ENCODE peak calls at places on chromosome 3, in nine cellular contexts. T is keratinocyte, D is SJSA1, I is upper lobe of right lung, L is Peyer's patch, Z is ovary, M is mesenchymal stem cell, Y is breast epithelium, E is mammary epithelial cell. R is an unnamed sample.

GRCh38 chr3:54836876-54837275 is 91.0 kb downstream of the LRTM1 start:
- DNase-seq in T (no peak), D (no peak), I (no peak), L (no peak), Z (no peak), M (peak; percentile 53), Y (no peak), E (no peak), R (no peak)

GRCh38 chr3:82133070-82133606 is 371.7 kb upstream of the GBE1 start:
- DNase-seq in T (peak; percentile 21), D (peak; percentile 4), I (no peak), L (no peak), Z (peak; percentile 71), M (peak; percentile 58), Y (peak; percentile 28), E (peak; percentile 24), R (peak; percentile 24)

GRCh38 chr3:8962226-8962861 is 928 bp downstream of the RAD18 start:
- DNase-seq in T (no peak), D (peak; percentile 18), I (no peak), L (no peak), Z (no peak), M (peak; percentile 47), Y (no peak), E (peak; percentile 9), R (no peak)

GRCh38 chr3:195187609-195188529 is 83.1 kb downstream of the XXYLT1 start:
- DNase-seq in T (peak; percentile 25), D (no peak), I (no peak), L (no peak), Z (no peak), M (peak; percentile 83), Y (peak; percentile 37), E (peak; percentile 77), R (no peak)

GRCh38 chr3:64294771-64295170 is 69.5 kb upstream of the PRICKLE2 start:
- DNase-seq in T (no peak), D (no peak), I (no peak), L (no peak), Z (no peak), M (no peak), Y (no peak), E (no peak), R (no peak)

GRCh38 chr3:12242772-12243171 is 46.1 kb upstream of the PPARG start:
- DNase-seq in T (no peak), D (no peak), I (no peak), L (no peak), Z (no peak), M (no peak), Y (no peak), E (no peak), R (no peak)

GRCh38 chr3:196138927-196139680 is 57.2 kb upstream of the TFRC start:
- DNase-seq in T (peak; percentile 26), D (no peak), I (no peak), L (no peak), Z (no peak), M (no peak), Y (peak; percentile 57), E (peak; percentile 66), R (peak; percentile 55)

GRCh38 chr3:73379465-73379864 is 245.3 kb downstream of the PDZRN3 start:
- DNase-seq in T (no peak), D (no peak), I (no peak), L (no peak), Z (no peak), M (no peak), Y (no peak), E (no peak), R (no peak)

GRCh38 chr3:169085827-169086226 is 577.7 kb downstream of the MECOM start:
- DNase-seq in T (peak; percentile 42), D (peak; percentile 73), I (no peak), L (no peak), Z (no peak), M (peak; percentile 90), Y (no peak), E (peak; percentile 89), R (peak; percentile 84)

GRCh38 chr3:184697845-184698244 is 14.0 kb downstream of the MAGEF1 start:
- DNase-seq in T (no peak), D (no peak), I (no peak), L (no peak), Z (no peak), M (no peak), Y (no peak), E (no peak), R (no peak)

GRCh38 chr3:170752571-170753155 is 117.3 kb downstream of the RPL22L1 start:
- DNase-seq in T (no peak), D (no peak), I (no peak), L (no peak), Z (no peak), M (peak; percentile 25), Y (no peak), E (peak; percentile 40), R (no peak)

GRCh38 chr3:124395165-124395564 is 335.1 kb upstream of the UMPS start:
- DNase-seq in T (no peak), D (no peak), I (no peak), L (no peak), Z (no peak), M (no peak), Y (no peak), E (no peak), R (no peak)

GRCh38 chr3:64058592-64058991 is 35.3 kb upstream of the PSMD6 start:
- DNase-seq in T (no peak), D (no peak), I (no peak), L (no peak), Z (no peak), M (no peak), Y (no peak), E (no peak), R (no peak)

GRCh38 chr3:177300039-177300833 is 103.0 kb upstream of the TBL1XR1 start:
- DNase-seq in T (no peak), D (no peak), I (no peak), L (peak; percentile 78), Z (no peak), M (no peak), Y (no peak), E (no peak), R (peak; percentile 4)

GRCh38 chr3:39540162-39540921 is 72.9 kb downstream of the MOBP start:
- DNase-seq in T (no peak), D (no peak), I (no peak), L (no peak), Z (no peak), M (no peak), Y (no peak), E (peak; percentile 56), R (no peak)

GRCh38 chr3:21054064-21054463 is 696.9 kb downstream of the ZNF385D start:
- DNase-seq in T (no peak), D (no peak), I (no peak), L (no peak), Z (no peak), M (no peak), Y (no peak), E (no peak), R (no peak)

GRCh38 chr3:21055015-21055414 is 696.0 kb downstream of the ZNF385D start:
- DNase-seq in T (no peak), D (no peak), I (no peak), L (no peak), Z (no peak), M (no peak), Y (no peak), E (no peak), R (no peak)

DNA sequence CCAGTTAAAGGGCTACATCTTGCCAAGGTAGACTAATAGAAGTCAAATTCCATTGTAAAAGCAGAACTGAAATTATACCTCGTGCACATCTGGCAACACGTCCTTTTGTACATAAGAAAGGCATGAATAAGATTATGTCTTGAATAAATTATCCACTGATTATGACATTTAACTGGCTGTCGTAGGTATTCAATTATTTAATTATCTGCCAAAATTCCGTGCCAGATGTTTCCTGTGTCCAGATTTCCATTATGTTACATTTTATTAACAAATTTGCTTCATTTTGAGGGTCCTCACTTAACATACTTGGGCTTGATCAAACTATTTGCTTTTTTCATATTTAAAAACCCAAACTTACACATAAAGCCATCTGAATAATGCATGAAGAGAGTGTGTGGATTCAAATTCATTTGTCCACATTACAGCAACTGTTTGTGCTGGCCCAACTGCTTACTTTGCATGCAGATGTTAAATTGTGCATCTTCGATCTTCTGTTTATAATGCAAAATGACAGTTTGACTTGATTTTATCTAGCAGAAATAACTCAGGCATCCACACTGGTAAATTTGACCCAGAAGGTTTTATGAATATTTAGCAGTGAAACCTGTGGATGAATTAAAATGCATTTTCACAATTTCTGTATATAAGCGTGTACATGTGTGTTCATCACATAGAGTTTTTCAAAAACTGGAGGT is 701.5 kb downstream of the ZNF385D start:
- DNase-seq in T (no peak), D (no peak), I (no peak), L (no peak), Z (no peak), M (no peak), Y (no peak), E (no peak), R (no peak)
- H3K9me3 ChIP-seq in T (no peaks in the 10 kb centered on the region), D (no peaks in the 10 kb centered on the region), I (no peaks in the 10 kb centered on the region), L (no peaks in the 10 kb centered on the region), Z (no peaks in the 10 kb centered on the region), M (no peaks in the 10 kb centered on the region), Y (no peaks in the 10 kb centered on the region), E (no peaks in the 10 kb centered on the region), R (no peaks in the 10 kb centered on the region)

GRCh38 chr3:198093082-198093679 is 133.2 kb downstream of the LMLN start:
- DNase-seq in T (no peak), D (no peak), I (no peak), L (no peak), Z (no peak), M (no peak), Y (no peak), E (no peak), R (no peak)
- H3K9me3 ChIP-seq in T (no peaks in the 10 kb centered on the region), D (no peaks in the 10 kb centered on the region), I (no peaks in the 10 kb centered on the region), L (no peaks in the 10 kb centered on the region), Z (no peaks in the 10 kb centered on the region), M (no peaks in the 10 kb centered on the region), Y (no peaks in the 10 kb centered on the region), E (no peaks in the 10 kb centered on the region), R (no peaks in the 10 kb centered on the region)

GRCh38 chr3:98402507-98402906 is 12.0 kb downstream of the OR5K3 start:
- DNase-seq in T (no peak), D (no peak), I (no peak), L (no peak), Z (no peak), M (no peak), Y (no peak), E (no peak), R (no peak)

GRCh38 chr3:98398513-98398912 is 8.0 kb downstream of the OR5K3 start:
- DNase-seq in T (no peak), D (no peak), I (no peak), L (no peak), Z (no peak), M (no peak), Y (no peak), E (no peak), R (no peak)

GRCh38 chr3:98406034-98406433 is 15.6 kb downstream of the OR5K3 start:
- DNase-seq in T (no peak), D (no peak), I (no peak), L (no peak), Z (no peak), M (no peak), Y (no peak), E (no peak), R (no peak)

GRCh38 chr3:98404010-98404409 is 13.5 kb downstream of the OR5K3 start:
- DNase-seq in T (no peak), D (no peak), I (no peak), L (no peak), Z (no peak), M (no peak), Y (no peak), E (no peak), R (no peak)
- H3K9me3 ChIP-seq in T (no peaks in the 10 kb centered on the region), D (no peaks in the 10 kb centered on the region), I (peaks cover 15% of the 10 kb centered on the region), L (no peaks in the 10 kb centered on the region), Z (no peaks in the 10 kb centered on the region), M (peaks cover 60% of the 10 kb centered on the region), Y (peaks cover 30% of the 10 kb centered on the region), E (no peaks in the 10 kb centered on the region), R (no peaks in the 10 kb centered on the region)

GRCh38 chr3:44721231-44722102 is 8.0 kb upstream of the ZNF501 start:
- DNase-seq in T (no peak), D (no peak), I (no peak), L (no peak), Z (no peak), M (peak; percentile 24), Y (no peak), E (peak; percentile 4), R (no peak)
- H3K9me3 ChIP-seq in T (peaks cover 37% of the 10 kb centered on the region), D (peaks cover 25% of the 10 kb centered on the region), I (peaks cover 84% of the 10 kb centered on the region), L (peaks cover 67% of the 10 kb centered on the region), Z (peaks cover 64% of the 10 kb centered on the region), M (peaks cover 99% of the 10 kb centered on the region), Y (peaks cover 95% of the 10 kb centered on the region), E (peaks cover 67% of the 10 kb centered on the region), R (peaks cover 60% of the 10 kb centered on the region)